ENCODE peak calls at places on chromosomes 4 and X, in seven cellular contexts. U is breast epithelium, G is pancreas, K is BE2C, L is kidney, T is ascending aorta, N is SJCRH30. X is an unnamed sample.

GRCh38 chr4:52939739-52940138 is 77.6 kb downstream of the RASL11B start:
- DNase-seq in L (no peak), G (peak), U (no peak), N (no peak), T (no peak), K (no peak), X (no peak)

GRCh38 chrX:13898084-13898483 is 81.2 kb upstream of the GPM6B start:
- DNase-seq in K (peak), N (peak), U (no peak), L (no peak), T (peak), G (no peak), X (no peak)

GRCh38 chr4:8587469-8588195 is 4.9 kb upstream of the CPZ start:
- DNase-seq in K (no peak), G (peak), T (no peak), L (peak), N (no peak), U (no peak), X (no peak)

GRCh38 chr4:74790652-74791051 is 3.7 kb downstream of the BTC start:
- DNase-seq in N (no peak), L (no peak), G (no peak), T (no peak), U (no peak), K (no peak), X (no peak)

GRCh38 chr4:152283806-152284470 is 252.0 kb downstream of the FBXW7 start:
- DNase-seq in G (no peak), K (no peak), T (no peak), L (no peak), U (no peak), N (no peak), X (no peak)

GRCh38 chr4:99847362-99847976 is 30.8 kb downstream of the DAPP1 start:
- DNase-seq in T (no peak), K (no peak), U (no peak), L (no peak), N (no peak), G (no peak), X (no peak)

GRCh38 chrX:10052906-10053625 is 85.9 kb downstream of the CLDN34 start:
- DNase-seq in L (no peak), T (no peak), U (no peak), G (no peak), N (no peak), K (no peak), X (no peak)

GRCh38 chrX:73447311-73447794 is 500 bp downstream of the CDX4 start:
- DNase-seq in G (no peak), L (peak), T (no peak), U (no peak), N (no peak), K (no peak), X (no peak)

GRCh38 chrX:103356023-103356798 is at the start of gene TCEAL9:
- DNase-seq in N (peak), L (peak), G (peak), U (peak), T (peak), K (peak), X (no peak)

GRCh38 chr4:159283697-159284492 is 181.0 kb downstream of the RAPGEF2 start:
- DNase-seq in G (no peak), L (no peak), U (no peak), K (no peak), T (no peak), N (peak), X (no peak)

GRCh38 chr4:24867766-24868296 is 45.0 kb downstream of the CCDC149 start:
- DNase-seq in G (no peak), N (no peak), U (no peak), K (no peak), L (no peak), T (no peak), X (no peak)

GRCh38 chrX:56281789-56282188 is 49.6 kb downstream of the KLF8 start:
- DNase-seq in U (no peak), L (no peak), G (no peak), K (no peak), T (no peak), N (peak), X (no peak)

GRCh38 chrX:103918050-103918449 is 44.4 kb upstream of the TMSB15B start:
- DNase-seq in N (peak), G (peak), L (no peak), U (no peak), T (peak), K (peak), X (peak)

GRCh38 chr4:133559987-133560386 is 410.9 kb downstream of the PCDH10 start:
- DNase-seq in L (no peak), G (peak), U (no peak), K (no peak), N (no peak), T (no peak), X (no peak)

GRCh38 chr4:149793459-149793858 is 22.2 kb downstream of the IQCM start:
- DNase-seq in U (no peak), N (no peak), L (no peak), G (no peak), K (no peak), T (no peak), X (no peak)

GRCh38 chr4:125750827-125751466 is 436.2 kb downstream of the FAT4 start:
- DNase-seq in U (no peak), K (peak), T (peak), L (no peak), N (peak), G (no peak), X (no peak)

GRCh38 chrX:98071331-98071730 is 1187.6 kb downstream of the RPA4 start:
- DNase-seq in T (no peak), N (no peak), U (no peak), L (no peak), K (no peak), G (no peak), X (no peak)

GRCh38 chr4:77619408-77619807 is 13.8 kb downstream of the CXCL13 start:
- DNase-seq in U (no peak), G (no peak), L (no peak), N (peak), T (no peak), K (no peak), X (no peak)

GRCh38 chr4:76850010-76850441 is 47.9 kb downstream of the SOWAHB start:
- DNase-seq in T (no peak), K (no peak), L (no peak), U (no peak), N (peak), G (no peak), X (no peak)

GRCh38 chrX:107429090-107429489 is 20.4 kb upstream of the FRMPD3 start:
- DNase-seq in K (peak), T (no peak), U (no peak), L (no peak), N (peak), G (no peak), X (no peak)

GRCh38 chrX:118853596-118853995 is 30.0 kb downstream of the ZCCHC12 start:
- DNase-seq in K (no peak), T (no peak), L (no peak), N (no peak), U (no peak), G (no peak), X (no peak)

GRCh38 chrX:84078991-84079390 is 109.0 kb downstream of the RPS6KA6 start:
- DNase-seq in T (no peak), N (no peak), K (no peak), U (no peak), L (no peak), G (no peak), X (no peak)

GRCh38 chr4:112152496-112152895 is 7.2 kb downstream of the FAM241A start:
- DNase-seq in L (no peak), U (no peak), G (no peak), N (no peak), T (no peak), K (no peak), X (no peak)

GRCh38 chr4:151912626-151913025 is 151.8 kb upstream of the GATB start:
- DNase-seq in T (no peak), L (no peak), K (no peak), G (no peak), U (no peak), N (no peak), X (no peak)

GRCh38 chr4:22299678-22300077 is 216.2 kb downstream of the ADGRA3 start:
- DNase-seq in U (no peak), N (no peak), K (no peak), G (no peak), L (no peak), T (no peak), X (no peak)

GRCh38 chr4:7761720-7762119 is 177.9 kb downstream of the AFAP1 start:
- DNase-seq in K (peak), U (no peak), L (peak), T (peak), N (peak), G (no peak), X (peak)

GRCh38 chrX:23789386-23790146 is 6.6 kb downstream of the SAT1 start:
- DNase-seq in U (no peak), L (peak), T (no peak), G (peak), K (no peak), N (no peak), X (no peak)

GRCh38 chr4:124931050-124931449 is 218.5 kb upstream of the ANKRD50 start:
- DNase-seq in U (no peak), L (no peak), N (peak), G (no peak), T (no peak), K (no peak), X (no peak)

GRCh38 chr4:84482564-84483563 is 16.2 kb downstream of the NKX6-1 start:
- DNase-seq in N (no peak), T (no peak), U (no peak), K (no peak), G (peak), L (peak), X (no peak)

GRCh38 chr4:3280466-3280865 is 12.4 kb upstream of the RGS12 start:
- DNase-seq in T (no peak), N (no peak), L (no peak), K (no peak), U (no peak), G (no peak), X (no peak)

GRCh38 chr4:8537041-8537461 is 43.1 kb upstream of the GPR78 start:
- DNase-seq in N (peak), U (peak), K (peak), L (no peak), T (no peak), G (peak), X (no peak)

GRCh38 chr4:118981171-118981838 is 92.7 kb downstream of the SYNPO2 start:
- DNase-seq in U (no peak), G (no peak), T (no peak), N (peak), L (no peak), K (no peak), X (no peak)

GRCh38 chr4:74539043-74539790 is 94.3 kb downstream of the AREG start:
- DNase-seq in U (no peak), G (no peak), K (no peak), N (no peak), T (no peak), L (no peak), X (no peak)

GRCh38 chr4:152575533-152575932 is 39.6 kb upstream of the FBXW7 start:
- DNase-seq in K (no peak), N (no peak), L (no peak), U (no peak), G (no peak), T (no peak), X (no peak)

GRCh38 chr4:78720994-78721677 is 55.0 kb upstream of the BMP2K start:
- DNase-seq in G (no peak), T (no peak), U (no peak), L (no peak), K (no peak), N (no peak), X (peak)

GRCh38 chr4:139907001-139907809 is 241.6 kb downstream of the MGST2 start:
- DNase-seq in T (no peak), N (no peak), K (no peak), G (no peak), L (no peak), U (no peak), X (no peak)

GRCh38 chr4:184039963-184040383 is 134.9 kb downstream of the STOX2 start:
- DNase-seq in G (no peak), N (no peak), K (no peak), U (no peak), L (peak), T (no peak), X (no peak)

GRCh38 chrX:20063716-20064351 is 52.9 kb downstream of the MAP7D2 start:
- DNase-seq in K (no peak), U (no peak), N (peak), G (no peak), L (no peak), T (no peak), X (no peak)

GRCh38 chr4:154487144-154487543 is 4.5 kb downstream of the DCHS2 start:
- DNase-seq in K (no peak), T (no peak), N (no peak), G (no peak), U (no peak), L (no peak), X (no peak)
- H3K4me3 ChIP-seq in K (no peak), T (no peak), N (no peak), G (no peak), U (no peak), L (no peak), X (no peak)

DNA sequence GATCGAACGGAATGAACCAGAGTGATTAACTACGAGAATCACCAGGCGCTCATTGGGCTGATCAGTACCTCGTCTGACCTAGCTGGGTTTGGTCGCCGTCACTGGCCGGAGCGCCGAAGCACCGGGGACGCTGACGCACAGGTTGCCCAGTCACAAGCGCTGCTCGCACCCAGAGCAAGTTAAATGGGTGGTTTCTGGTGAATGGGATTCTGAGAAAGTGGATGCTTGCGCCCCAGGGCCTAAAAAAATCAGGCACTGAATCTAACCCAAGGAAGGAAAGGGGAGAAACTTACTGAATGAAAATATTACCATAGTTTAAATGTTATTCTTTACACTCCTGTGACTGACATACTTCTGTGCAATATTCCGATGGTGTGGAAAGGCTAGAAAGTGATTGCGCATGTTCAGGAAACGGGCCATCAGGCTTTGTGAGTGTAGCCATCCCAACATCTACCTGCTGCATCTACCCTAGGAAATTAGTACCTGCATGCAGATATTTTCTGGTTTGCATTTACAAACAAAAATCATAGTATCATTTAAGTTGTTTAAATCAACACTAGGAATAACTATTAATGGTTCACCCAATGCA is 792 bp upstream of the ABCG2 start:
- DNase-seq in T (peak), U (no peak), K (no peak), G (no peak), L (peak), N (no peak), X (no peak)
- H3K4me3 ChIP-seq in T (peak), U (peak), K (peak), G (peak), L (peak), N (peak), X (peak)

GRCh38 chr4:130044788-130045531 is 949.0 kb downstream of the C4orf33 start:
- DNase-seq in U (no peak), T (no peak), K (no peak), N (no peak), G (no peak), L (no peak), X (no peak)
- H3K4me3 ChIP-seq in U (no peak), T (no peak), K (no peak), N (no peak), G (no peak), L (no peak), X (no peak)

GRCh38 chr4:55398966-55399365 is 3.2 kb downstream of the TMEM165 start:
- DNase-seq in U (no peak), L (no peak), K (no peak), T (no peak), N (no peak), G (no peak), X (no peak)
- H3K4me3 ChIP-seq in U (peak), L (no peak), K (peak), T (peak), N (no peak), G (peak), X (no peak)

GRCh38 chr4:153758136-153758535 is 1.7 kb downstream of the RNF175 start:
- DNase-seq in N (no peak), K (no peak), L (no peak), G (no peak), U (no peak), T (no peak), X (no peak)

GRCh38 chr4:153757407-153757806 is 2.4 kb downstream of the RNF175 start:
- DNase-seq in K (no peak), T (no peak), L (no peak), U (no peak), N (no peak), G (no peak), X (no peak)

GRCh38 chr4:153763404-153763803 is 3.6 kb upstream of the RNF175 start:
- DNase-seq in T (no peak), K (no peak), N (peak), G (no peak), L (no peak), U (no peak), X (no peak)

GRCh38 chr4:153758688-153759406 is 977 bp downstream of the RNF175 start:
- DNase-seq in N (no peak), T (no peak), L (no peak), K (no peak), G (no peak), U (no peak), X (no peak)

GRCh38 chr4:153759407-153760226 is at the start of gene RNF175:
- DNase-seq in T (no peak), G (peak), N (no peak), L (no peak), K (peak), U (no peak), X (no peak)
- H3K4me3 ChIP-seq in T (peak), G (peak), N (no peak), L (peak), K (peak), U (peak), X (peak)

GRCh38 chrX:138710866-138711331 is 618 bp downstream of the FGF13 start:
- DNase-seq in T (peak), K (no peak), G (peak), L (peak), N (peak), U (no peak), X (no peak)

GRCh38 chrX:138708268-138708667 is 3.2 kb downstream of the FGF13 start:
- DNase-seq in U (no peak), L (no peak), T (no peak), N (no peak), G (no peak), K (no peak), X (no peak)

GRCh38 chrX:138710311-138710791 is 1.2 kb downstream of the FGF13 start:
- DNase-seq in N (peak), T (peak), G (peak), U (no peak), K (no peak), L (peak), X (no peak)

GRCh38 chrX:138711399-138712347 is at the start of gene FGF13:
- DNase-seq in L (peak), G (peak), T (peak), N (peak), K (peak), U (no peak), X (no peak)

GRCh38 chrX:138709886-138710285 is 1.6 kb downstream of the FGF13 start:
- DNase-seq in L (no peak), T (no peak), N (peak), G (no peak), K (no peak), U (no peak), X (no peak)
- H3K4me3 ChIP-seq in L (peak), T (peak), N (peak), G (no peak), K (no peak), U (peak), X (no peak)

DNA sequence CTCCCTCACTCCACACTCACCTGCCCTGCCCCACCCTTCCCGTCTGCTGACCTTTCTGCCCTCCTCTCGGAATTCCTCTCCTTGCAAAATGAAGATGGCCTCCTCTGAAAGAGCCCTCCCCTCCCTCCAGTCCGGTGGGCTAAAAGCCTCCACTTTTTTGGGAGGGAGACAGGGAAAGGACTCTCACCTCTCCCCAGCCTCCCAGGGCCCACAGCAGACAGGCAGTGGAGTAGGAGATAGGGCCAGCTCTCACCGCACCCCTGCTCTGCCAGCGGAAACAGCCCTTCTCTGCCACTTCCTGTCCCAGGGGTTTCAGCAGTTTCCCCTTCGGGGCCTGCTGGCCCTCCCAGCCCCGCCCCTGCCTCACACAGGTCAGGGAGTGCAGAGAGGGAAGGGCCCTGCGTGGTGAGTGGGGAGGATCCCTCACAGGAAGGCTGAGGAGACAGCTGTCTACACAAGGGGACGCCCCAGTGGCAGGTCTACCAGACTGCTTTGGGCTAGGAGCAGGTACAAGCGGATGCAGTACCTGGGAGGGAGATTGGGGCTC is 18.2 kb downstream of the ELF4 start:
- DNase-seq in N (peak), L (peak), U (no peak), G (no peak), K (no peak), T (peak), X (peak)
- H3K4me3 ChIP-seq in N (peak), L (no peak), U (no peak), G (no peak), K (no peak), T (no peak), X (peak)